ENCODE peak calls at places on chromosome 22, in nine cellular contexts. X is fibroblast of lung; C is sigmoid colon; P is AG04450; N is CD8-positive, alpha-beta memory T cell; K is CD4-positive, alpha-beta memory T cell; W is ovary; B is left ventricle myocardium inferior; V is right atrium auricular region. J is an unnamed sample. For H3K9me3 and H3K27me3, the result is how much of the 10 kb centered on the place peaks cover.

GRCh38 chr22:45009881-45010531 is at the start of gene PHF21B:
- DNase-seq in X (peak), C (peak), P (no peak), N (no peak), K (no peak), W (peak), B (peak), V (no peak), J (peak)

GRCh38 chr22:29625090-29625825 is 21.8 kb downstream of the NF2 start:
- DNase-seq in X (peak), C (peak), P (no peak), N (no peak), K (no peak), W (peak), B (no peak), V (peak), J (peak)

GRCh38 chr22:32729368-32729767 is 72.1 kb upstream of the TIMP3 start:
- DNase-seq in X (no peak), C (no peak), P (no peak), N (no peak), K (no peak), W (no peak), B (no peak), V (no peak), J (no peak)

GRCh38 chr22:25388866-25389540 is 169.6 kb downstream of the CRYBB2 start:
- DNase-seq in X (no peak), C (no peak), P (no peak), N (no peak), K (no peak), W (no peak), B (no peak), V (no peak), J (no peak)

GRCh38 chr22:32623943-32624342 is 149.3 kb downstream of the FBXO7 start:
- DNase-seq in X (peak), C (peak), P (peak), N (no peak), K (no peak), W (peak), B (peak), V (peak), J (peak)

GRCh38 chr22:44646141-44646540 is 55.9 kb upstream of the PRR5 start:
- DNase-seq in X (no peak), C (no peak), P (no peak), N (no peak), K (no peak), W (no peak), B (no peak), V (no peak), J (no peak)

GRCh38 chr22:42926768-42927167 is 69.7 kb upstream of the ARFGAP3 start:
- DNase-seq in X (no peak), C (no peak), P (no peak), N (no peak), K (no peak), W (no peak), B (no peak), V (no peak), J (no peak)

GRCh38 chr22:25402501-25403283 is 161.8 kb upstream of the GRK3 start:
- DNase-seq in X (peak), C (peak), P (no peak), N (no peak), K (no peak), W (peak), B (peak), V (no peak), J (peak)

GRCh38 chr22:45248832-45249561 is 8.3 kb upstream of the KIAA0930 start:
- DNase-seq in X (no peak), C (no peak), P (no peak), N (no peak), K (no peak), W (no peak), B (no peak), V (no peak), J (no peak)

GRCh38 chr22:38110863-38111852 is 674 bp upstream of the BAIAP2L2 start:
- DNase-seq in X (no peak), C (no peak), P (no peak), N (peak), K (no peak), W (no peak), B (no peak), V (no peak), J (no peak)

GRCh38 chr22:37343863-37344734 is 61.8 kb downstream of the CYTH4 start:
- DNase-seq in X (no peak), C (no peak), P (no peak), N (no peak), K (no peak), W (no peak), B (no peak), V (no peak), J (no peak)

GRCh38 chr22:36068776-36069344 is 40.2 kb upstream of the RBFOX2 start:
- DNase-seq in X (no peak), C (no peak), P (no peak), N (no peak), K (no peak), W (no peak), B (no peak), V (no peak), J (no peak)

GRCh38 chr22:38881464-38881871 is 9.5 kb upstream of the CBX6 start:
- DNase-seq in X (peak), C (peak), P (peak), N (no peak), K (no peak), W (peak), B (no peak), V (peak), J (peak)

GRCh38 chr22:39336411-39336810 is 13.4 kb upstream of the SYNGR1 start:
- DNase-seq in X (no peak), C (no peak), P (no peak), N (no peak), K (no peak), W (no peak), B (no peak), V (no peak), J (no peak)

GRCh38 chr22:17633217-17633997 is 4.9 kb upstream of the ATP6V1E1 start:
- DNase-seq in X (peak), C (no peak), P (peak), N (no peak), K (no peak), W (no peak), B (no peak), V (no peak), J (peak)

GRCh38 chr22:32949719-32950118 is 108.5 kb downstream of the SYN3 start:
- DNase-seq in X (no peak), C (no peak), P (no peak), N (no peak), K (no peak), W (no peak), B (no peak), V (no peak), J (no peak)

GRCh38 chr22:26259510-26259909 is 90.2 kb downstream of the SEZ6L start:
- DNase-seq in X (peak), C (no peak), P (no peak), N (no peak), K (no peak), W (no peak), B (no peak), V (no peak), J (peak)

GRCh38 chr22:28139993-28140392 is 220.9 kb upstream of the PITPNB start:
- DNase-seq in X (peak), C (no peak), P (peak), N (no peak), K (no peak), W (no peak), B (no peak), V (no peak), J (peak)

GRCh38 chr22:17891427-17892167 is 117.3 kb upstream of the BID start:
- DNase-seq in X (no peak), C (no peak), P (no peak), N (no peak), K (no peak), W (no peak), B (peak), V (no peak), J (no peak)

GRCh38 chr22:28855355-28856094 is 27.8 kb upstream of the ZNRF3 start:
- DNase-seq in X (peak), C (peak), P (peak), N (peak), K (peak), W (peak), B (no peak), V (peak), J (peak)

GRCh38 chr22:26905640-26906039 is 248.3 kb downstream of the MIAT start:
- DNase-seq in X (no peak), C (no peak), P (no peak), N (no peak), K (no peak), W (no peak), B (no peak), V (no peak), J (no peak)

GRCh38 chr22:38943181-38943580 is 14.2 kb upstream of the APOBEC3A start:
- DNase-seq in X (no peak), C (no peak), P (no peak), N (no peak), K (no peak), W (no peak), B (no peak), V (no peak), J (no peak)

GRCh38 chr22:25407859-25408229 is 156.6 kb upstream of the GRK3 start:
- DNase-seq in X (no peak), C (no peak), P (no peak), N (no peak), K (no peak), W (no peak), B (no peak), V (no peak), J (no peak)

DNA sequence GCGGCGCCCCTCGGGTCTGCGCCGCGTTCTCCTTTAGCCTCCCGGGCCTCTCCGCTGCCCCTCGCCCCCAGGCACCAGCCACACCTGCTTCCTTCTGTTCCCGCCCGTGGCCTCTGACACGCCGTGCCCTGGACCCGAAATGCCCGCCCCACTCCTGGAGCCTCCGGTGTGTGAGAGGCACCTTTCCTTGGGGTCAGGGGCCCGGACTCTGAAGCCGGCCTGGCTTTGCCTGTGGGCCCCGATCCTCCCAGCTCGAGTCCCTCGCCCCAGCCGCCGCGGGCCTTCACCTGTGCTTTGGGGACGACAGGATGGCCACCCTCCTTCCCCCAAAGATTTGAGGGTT is 661 bp upstream of the CDPF1 start:
- DNase-seq in X (no peak), C (no peak), P (no peak), N (no peak), K (no peak), W (no peak), B (no peak), V (no peak), J (no peak)
- H3K4me3 ChIP-seq in X (peak), C (peak), P (peak), N (peak), K (peak), W (peak), B (peak), V (peak), J (peak)

GRCh38 chr22:49088801-49089791 is 738.6 kb downstream of the BRD1 start:
- DNase-seq in X (no peak), C (peak), P (no peak), N (peak), K (no peak), W (no peak), B (no peak), V (no peak), J (no peak)

GRCh38 chr22:49087716-49088660 is 739.7 kb downstream of the BRD1 start:
- DNase-seq in X (no peak), C (peak), P (no peak), N (peak), K (no peak), W (no peak), B (no peak), V (no peak), J (no peak)

GRCh38 chr22:49086606-49087157 is 741.0 kb downstream of the BRD1 start:
- DNase-seq in X (no peak), C (peak), P (no peak), N (peak), K (no peak), W (no peak), B (no peak), V (no peak), J (no peak)

GRCh38 chr22:49086181-49086580 is 741.5 kb downstream of the BRD1 start:
- DNase-seq in X (no peak), C (no peak), P (no peak), N (peak), K (no peak), W (no peak), B (no peak), V (no peak), J (no peak)

DNA sequence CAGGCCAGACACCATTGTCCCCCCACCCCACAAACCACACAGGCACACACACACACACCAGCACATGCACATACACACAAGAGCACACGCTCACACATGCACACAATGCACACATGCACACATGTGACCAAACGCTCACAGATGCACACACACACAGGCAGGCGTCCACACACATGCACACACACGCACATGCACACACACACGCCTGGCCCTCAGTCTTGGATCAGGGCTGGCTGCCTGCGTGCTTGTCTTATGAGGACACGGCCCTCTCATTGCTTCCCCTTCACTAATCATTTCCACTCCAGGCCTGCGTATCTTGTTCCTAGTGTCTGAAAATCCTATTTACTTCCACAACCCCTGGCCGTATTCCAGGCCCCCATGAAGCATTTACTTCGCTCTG is 740.5 kb downstream of the BRD1 start:
- DNase-seq in X (no peak), C (peak), P (no peak), N (no peak), K (no peak), W (no peak), B (no peak), V (no peak), J (no peak)
- H3K9me3 ChIP-seq in X (under half), C (under half), P (half or more), N (under half), K (under half), W (under half), B (under half), V (under half), J (under half)

DNA sequence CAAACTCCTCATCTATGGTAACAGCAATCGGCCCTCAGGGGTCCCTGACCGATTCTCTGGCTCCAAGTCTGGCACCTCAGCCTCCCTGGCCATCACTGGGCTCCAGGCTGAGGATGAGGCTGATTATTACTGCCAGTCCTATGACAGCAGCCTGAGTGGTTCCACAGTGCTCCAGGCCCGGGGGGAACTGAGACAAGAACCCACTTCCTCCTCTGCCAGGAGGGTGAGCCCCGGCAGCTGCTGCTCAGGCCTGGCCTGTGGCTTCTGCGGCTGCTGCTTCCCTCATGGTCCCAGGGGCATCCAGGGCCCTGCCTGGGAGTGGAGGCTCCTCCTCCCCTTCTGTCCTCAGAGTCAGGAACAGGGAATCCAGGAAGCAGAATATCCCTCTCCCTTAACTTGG is 98.4 kb downstream of the ZNF280B start:
- DNase-seq in X (no peak), C (no peak), P (no peak), N (no peak), K (no peak), W (no peak), B (peak), V (peak), J (no peak)
- H3K27me3 ChIP-seq in X (under half), C (under half), P (under half), N (under half), K (under half), W (under half), B (half or more), V (under half), J (under half)

DNA sequence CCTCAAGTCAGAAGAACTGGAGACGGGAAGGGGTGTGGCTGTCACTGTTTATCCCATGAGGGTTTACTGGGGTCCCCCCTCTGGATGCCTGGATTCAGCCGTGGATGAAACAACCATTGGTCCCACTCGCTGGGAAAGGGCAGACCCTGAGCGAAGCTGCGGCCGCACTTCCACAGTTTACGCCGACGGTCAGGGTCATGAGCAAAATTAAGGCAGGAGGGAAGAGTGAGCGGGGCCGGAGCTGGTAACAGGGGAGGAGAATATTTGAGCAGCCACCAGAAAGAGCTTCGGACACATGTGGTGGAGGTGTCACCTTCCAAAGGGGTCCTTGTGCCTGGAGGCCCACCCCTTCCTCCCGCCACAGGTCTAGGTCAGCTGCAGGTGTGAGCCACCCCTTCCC is 344.9 kb downstream of the BRD1 start:
- DNase-seq in X (no peak), C (no peak), P (no peak), N (no peak), K (no peak), W (no peak), B (no peak), V (no peak), J (no peak)
- H3K4me3 ChIP-seq in X (no peak), C (no peak), P (no peak), N (no peak), K (no peak), W (no peak), B (no peak), V (no peak), J (no peak)

GRCh38 chr22:47548953-47549740 is 786.7 kb downstream of the TBC1D22A start:
- DNase-seq in X (no peak), C (no peak), P (no peak), N (no peak), K (no peak), W (no peak), B (no peak), V (peak), J (no peak)

GRCh38 chr22:47552024-47552423 is 789.6 kb downstream of the TBC1D22A start:
- DNase-seq in X (no peak), C (no peak), P (no peak), N (no peak), K (no peak), W (no peak), B (no peak), V (peak), J (no peak)

GRCh38 chr22:47549741-47550340 is 787.4 kb downstream of the TBC1D22A start:
- DNase-seq in X (no peak), C (no peak), P (no peak), N (no peak), K (no peak), W (no peak), B (no peak), V (peak), J (no peak)

GRCh38 chr22:47551438-47551788 is 789.0 kb downstream of the TBC1D22A start:
- DNase-seq in X (no peak), C (no peak), P (no peak), N (no peak), K (no peak), W (no peak), B (no peak), V (peak), J (no peak)

DNA sequence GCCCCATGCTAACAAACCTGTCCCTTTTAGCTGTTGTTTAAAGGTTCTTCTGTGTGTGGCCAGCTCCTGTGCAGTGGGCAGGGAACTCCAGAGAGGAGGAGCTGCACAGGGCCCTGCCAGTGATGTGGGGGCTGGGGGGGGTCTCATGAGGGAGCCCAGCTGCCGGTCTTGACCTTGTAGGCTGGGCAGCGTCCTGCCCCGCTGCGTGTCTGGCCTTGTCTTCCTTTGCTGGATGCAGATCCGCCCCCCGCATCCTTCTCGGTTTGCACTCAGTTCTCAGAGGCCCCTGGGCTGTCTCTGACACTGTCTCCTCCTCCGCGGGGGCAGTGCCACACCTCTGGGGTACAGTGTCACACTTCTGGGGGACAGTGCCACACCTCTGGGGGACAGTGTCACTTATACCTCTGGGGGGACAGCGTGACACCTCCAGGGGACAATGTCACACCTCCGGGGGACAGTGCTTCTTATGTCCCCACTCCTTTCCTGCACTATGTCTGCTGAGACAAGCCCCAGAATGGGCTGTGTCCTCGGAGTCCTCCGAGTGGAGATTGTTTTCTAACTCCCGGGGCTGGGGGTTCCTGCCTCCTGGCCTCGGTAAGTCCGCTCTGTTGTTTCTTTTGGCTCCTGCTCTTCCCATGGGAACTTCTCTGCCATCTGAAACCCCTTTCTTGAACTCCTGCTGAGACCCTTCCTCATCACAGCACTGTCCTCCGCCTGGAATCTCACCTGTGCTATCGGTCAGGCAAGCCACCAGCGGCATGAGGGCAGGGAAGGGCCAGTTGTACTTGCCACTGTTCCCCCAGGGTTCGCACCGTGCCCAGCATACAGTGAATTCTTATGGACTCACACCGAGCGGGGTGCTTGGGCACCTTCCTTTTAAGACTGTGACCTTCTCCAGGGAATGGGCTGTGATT is 788.3 kb downstream of the TBC1D22A start:
- DNase-seq in X (no peak), C (no peak), P (no peak), N (no peak), K (no peak), W (no peak), B (no peak), V (peak), J (no peak)
- H3K9me3 ChIP-seq in X (under half), C (under half), P (half or more), N (under half), K (under half), W (under half), B (under half), V (under half), J (under half)

J was measured in MG63.